ENCODE peak calls at places on chromosomes 12 and 14, in five cellular contexts. Y is K562, B is ACHN, W is HCT116, T is T-helper 2 cell. I is an unnamed sample.

GRCh38 chr14:61064210-61064609 is 83.2 kb downstream of the SLC38A6 start:
- DNase-seq in Y (no peak), B (no peak), W (no peak), T (no peak), I (no peak)

GRCh38 chr12:26319511-26319910 is 124.1 kb downstream of the SSPN start:
- DNase-seq in Y (no peak), B (peak), W (no peak), T (no peak), I (no peak)

GRCh38 chr12:30774599-30774998 is 19.8 kb upstream of the CAPRIN2 start:
- DNase-seq in Y (no peak), B (no peak), W (no peak), T (no peak), I (no peak)

GRCh38 chr12:85029456-85029855 is 6.6 kb downstream of the TSPAN19 start:
- DNase-seq in Y (peak), B (peak), W (peak), T (peak), I (peak)

GRCh38 chr12:18750087-18750486 is 12.2 kb downstream of the CAPZA3 start:
- DNase-seq in Y (no peak), B (no peak), W (no peak), T (no peak), I (no peak)

GRCh38 chr12:50505945-50506344 is 1.2 kb downstream of the DIP2B start:
- DNase-seq in Y (no peak), B (peak), W (no peak), T (peak), I (no peak)

GRCh38 chr12:1716911-1717310 is 26.0 kb downstream of the ADIPOR2 start:
- DNase-seq in Y (no peak), B (no peak), W (no peak), T (no peak), I (no peak)

GRCh38 chr14:21072781-21073339 is 2.8 kb downstream of the ARHGEF40 start:
- DNase-seq in Y (no peak), B (no peak), W (no peak), T (no peak), I (no peak)

GRCh38 chr14:68790656-68791077 is 2.2 kb downstream of the ZFP36L1 start:
- DNase-seq in Y (no peak), B (no peak), W (no peak), T (peak), I (peak)

GRCh38 chr14:29311983-29312382 is 545.4 kb downstream of the FOXG1 start:
- DNase-seq in Y (no peak), B (no peak), W (no peak), T (no peak), I (no peak)

I was measured in HT-29.